ENCODE peak calls at places on chromosomes 6 and 20, in seven cellular contexts. D, L, G, Z, O, I and A are unnamed samples.

GRCh38 chr6:40950986-40951730 is 87.9 kb downstream of the UNC5CL start:
- DNase-seq in D (no peak), L (peak; percentile 76), G (no peak), Z (no peak), O (no peak), I (no peak), A (no peak)

GRCh38 chr6:17318435-17319165 is 37.4 kb downstream of the RBM24 start:
- DNase-seq in D (no peak), L (no peak), G (no peak), Z (no peak), O (no peak), I (no peak), A (no peak)

GRCh38 chr20:48092596-48093280 is 307.5 kb upstream of the SULF2 start:
- DNase-seq in D (no peak), L (no peak), G (no peak), Z (no peak), O (no peak), I (no peak), A (no peak)

GRCh38 chr6:151044465-151045441 is 179.3 kb downstream of the MTHFD1L start:
- DNase-seq in D (peak; percentile 93), L (no peak), G (no peak), Z (no peak), O (peak; percentile 71), I (no peak), A (peak; percentile 87)

GRCh38 chr20:62136283-62137091 is 6.7 kb downstream of the PSMA7 start:
- DNase-seq in D (peak; percentile 77), L (peak; percentile 43), G (no peak), Z (peak; percentile 74), O (peak; percentile 80), I (peak; percentile 67), A (peak; percentile 72)

GRCh38 chr20:35055445-35056276 is 36.9 kb downstream of the TRPC4AP start:
- DNase-seq in D (no peak), L (no peak), G (no peak), Z (no peak), O (no peak), I (no peak), A (no peak)

GRCh38 chr6:118377711-118378414 is 170.2 kb upstream of the PLN start:
- DNase-seq in D (no peak), L (no peak), G (no peak), Z (no peak), O (peak; percentile 73), I (no peak), A (no peak)

GRCh38 chr6:56540950-56541600 is 101.6 kb downstream of the DST start:
- DNase-seq in D (no peak), L (no peak), G (no peak), Z (peak; percentile 50), O (no peak), I (no peak), A (no peak)

GRCh38 chr20:5127204-5127858 is 523 bp downstream of the CDS2 start:
- DNase-seq in D (peak; percentile 52), L (peak; percentile 51), G (peak; percentile 43), Z (peak; percentile 53), O (peak; percentile 60), I (peak; percentile 55), A (peak; percentile 66)

GRCh38 chr6:38346291-38347079 is 293.2 kb downstream of the BTBD9 start:
- DNase-seq in D (no peak), L (peak; percentile 26), G (no peak), Z (no peak), O (no peak), I (no peak), A (no peak)

GRCh38 chr6:157240059-157240959 is 83.0 kb downstream of the TMEM242 start:
- DNase-seq in D (no peak), L (no peak), G (no peak), Z (peak; percentile 92), O (no peak), I (no peak), A (peak; percentile 75)

GRCh38 chr20:63009988-63010769 is 3.4 kb upstream of the BHLHE23 start:
- DNase-seq in D (peak; percentile 43), L (no peak), G (peak; percentile 97), Z (peak; percentile 36), O (no peak), I (no peak), A (peak; percentile 73)

GRCh38 chr6:43476744-43477143 is 626 bp upstream of the TJAP1 start:
- DNase-seq in D (no peak), L (no peak), G (no peak), Z (no peak), O (no peak), I (no peak), A (no peak)

GRCh38 chr20:23143098-23143497 is 57.0 kb upstream of the CD93 start:
- DNase-seq in D (peak; percentile 54), L (peak; percentile 76), G (no peak), Z (peak; percentile 85), O (peak; percentile 65), I (peak; percentile 74), A (peak; percentile 37)

GRCh38 chr20:2596673-2597279 is 55.7 kb upstream of the NOP56 start:
- DNase-seq in D (no peak), L (no peak), G (no peak), Z (no peak), O (no peak), I (no peak), A (no peak)

GRCh38 chr20:23630392-23630849 is 7.3 kb downstream of the CST3 start:
- DNase-seq in D (no peak), L (no peak), G (no peak), Z (no peak), O (no peak), I (no peak), A (no peak)

GRCh38 chr20:19024296-19025035 is 188.0 kb upstream of the SLC24A3 start:
- DNase-seq in D (no peak), L (no peak), G (no peak), Z (no peak), O (no peak), I (no peak), A (no peak)

GRCh38 chr6:18883268-18883667 is 496.1 kb downstream of the RNF144B start:
- DNase-seq in D (no peak), L (no peak), G (no peak), Z (no peak), O (no peak), I (no peak), A (no peak)

GRCh38 chr6:105836379-105836778 is 249.8 kb upstream of the PRDM1 start:
- DNase-seq in D (no peak), L (no peak), G (no peak), Z (no peak), O (no peak), I (no peak), A (no peak)

GRCh38 chr6:132101550-132101949 is 150.4 kb upstream of the CCN2 start:
- DNase-seq in D (no peak), L (no peak), G (no peak), Z (no peak), O (no peak), I (no peak), A (no peak)

GRCh38 chr6:142384455-142385332 is 82.9 kb downstream of the ADGRG6 start:
- DNase-seq in D (no peak), L (no peak), G (no peak), Z (no peak), O (no peak), I (no peak), A (no peak)

GRCh38 chr6:125940691-125941090 is 15.9 kb upstream of the HINT3 start:
- DNase-seq in D (no peak), L (peak; percentile 66), G (no peak), Z (no peak), O (no peak), I (no peak), A (no peak)
- H3K4me1 ChIP-seq in D (peaks cover 36% of the 10 kb centered on the region), L (peaks cover 56% of the 10 kb centered on the region), G (no peaks in the 10 kb centered on the region), Z (peaks cover 48% of the 10 kb centered on the region), O (peaks cover 32% of the 10 kb centered on the region), I (peaks cover 25% of the 10 kb centered on the region), A (peaks cover 10% of the 10 kb centered on the region)

DNA sequence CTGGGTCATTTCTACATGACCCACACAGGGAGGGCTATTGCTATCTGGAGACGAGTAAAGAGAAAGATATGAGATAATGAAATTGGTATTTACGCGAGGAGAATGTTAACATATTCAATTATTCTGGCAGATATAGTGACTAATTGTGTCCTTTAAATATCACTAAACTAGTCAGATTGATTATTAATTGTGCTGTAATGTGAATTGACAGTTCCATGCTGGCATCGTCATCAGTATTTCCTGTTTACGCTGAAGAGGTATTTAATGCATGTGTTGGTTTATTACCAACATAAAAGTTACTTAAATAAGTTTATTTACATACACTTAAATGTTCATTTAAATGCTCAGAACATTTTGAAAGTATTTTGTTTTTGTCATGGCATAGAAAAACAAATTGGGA is 35.7 kb upstream of the OGFRL1 start:
- DNase-seq in D (no peak), L (no peak), G (no peak), Z (no peak), O (no peak), I (no peak), A (no peak)
- H3K4me1 ChIP-seq in D (peaks cover 17% of the 10 kb centered on the region), L (peaks cover 28% of the 10 kb centered on the region), G (no peaks in the 10 kb centered on the region), Z (no peaks in the 10 kb centered on the region), O (peaks cover 33% of the 10 kb centered on the region), I (no peaks in the 10 kb centered on the region), A (no peaks in the 10 kb centered on the region)

DNA sequence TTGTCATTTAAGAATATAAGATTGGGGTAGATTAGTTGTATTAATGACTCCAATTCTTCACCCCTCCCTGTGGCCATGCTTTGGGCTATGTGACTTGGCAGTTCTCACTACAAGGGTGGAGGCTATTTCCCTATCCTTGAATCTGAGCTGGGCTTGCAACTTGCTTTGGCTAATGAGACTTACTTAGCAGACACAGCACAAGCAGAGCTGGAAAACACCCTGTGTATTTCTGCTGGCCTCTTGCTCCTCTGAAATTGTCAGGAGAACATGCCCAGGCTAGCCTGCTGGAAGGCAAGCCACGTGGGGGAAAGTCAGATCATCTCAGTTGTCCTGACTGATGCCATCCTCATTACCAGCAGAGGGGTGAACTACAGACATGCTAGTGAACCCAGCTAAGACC is 126.5 kb upstream of the HDGFL1 start:
- DNase-seq in D (no peak), L (peak; percentile 86), G (no peak), Z (no peak), O (no peak), I (no peak), A (no peak)
- H3K4me1 ChIP-seq in D (no peaks in the 10 kb centered on the region), L (peaks cover 7% of the 10 kb centered on the region), G (no peaks in the 10 kb centered on the region), Z (no peaks in the 10 kb centered on the region), O (peaks cover 23% of the 10 kb centered on the region), I (no peaks in the 10 kb centered on the region), A (no peaks in the 10 kb centered on the region)

GRCh38 chr6:116326392-116326717 is 44.4 kb upstream of the DSE start:
- DNase-seq in D (no peak), L (no peak), G (no peak), Z (no peak), O (no peak), I (no peak), A (no peak)

GRCh38 chr6:116327803-116328527 is 42.8 kb upstream of the DSE start:
- DNase-seq in D (no peak), L (no peak), G (no peak), Z (no peak), O (no peak), I (no peak), A (no peak)

GRCh38 chr6:116329156-116329555 is 41.6 kb upstream of the DSE start:
- DNase-seq in D (no peak), L (no peak), G (no peak), Z (no peak), O (no peak), I (no peak), A (no peak)

GRCh38 chr6:116330511-116330910 is 40.2 kb upstream of the DSE start:
- DNase-seq in D (no peak), L (peak; percentile 3), G (no peak), Z (no peak), O (no peak), I (no peak), A (no peak)

DNA sequence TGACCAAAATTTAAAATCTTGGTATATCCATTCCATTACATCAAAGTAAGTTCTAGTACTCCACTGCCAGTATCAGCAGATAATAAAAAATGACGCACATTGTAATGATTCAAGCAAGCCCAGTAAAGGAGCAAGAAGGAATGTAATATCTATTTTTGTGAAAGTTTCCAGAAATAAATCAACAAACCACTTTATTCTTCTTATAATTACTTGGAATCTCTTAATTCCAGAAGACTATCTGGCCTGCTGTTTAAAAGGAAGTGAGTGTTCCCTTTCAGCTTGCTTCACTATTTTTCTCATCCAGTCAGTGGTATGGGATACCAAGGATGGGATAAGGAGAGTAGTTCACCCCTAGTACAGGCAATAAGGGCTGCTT is 42.2 kb upstream of the DSE start:
- DNase-seq in D (no peak), L (no peak), G (no peak), Z (no peak), O (no peak), I (no peak), A (no peak)
- H3K4me1 ChIP-seq in D (peaks cover 8% of the 10 kb centered on the region), L (no peaks in the 10 kb centered on the region), G (no peaks in the 10 kb centered on the region), Z (no peaks in the 10 kb centered on the region), O (peaks cover 13% of the 10 kb centered on the region), I (no peaks in the 10 kb centered on the region), A (peaks cover 6% of the 10 kb centered on the region)